ENCODE peak calls at places on chromosomes 12 and 14, in nine cellular contexts. One of them, this sample, is unnamed.

GRCh38 chr12:58405363-58405762 is 464.0 kb downstream of the ATP23 start:
- DNase-seq in choroid plexus epithelial cell: no peak
- DNase-seq in astrocyte of the cerebellum: no peak
- DNase-seq in ovary: no peak
- DNase-seq in heart left ventricle: no peak
- DNase-seq in thyroid gland: no peak
- DNase-seq in naive thymus-derived CD4-positive, alpha-beta T cell: no peak
- DNase-seq in A673: no peak
- DNase-seq in IMR-90: no peak
- DNase-seq in this sample: no peak

GRCh38 chr12:28024231-28024995 is 51.9 kb upstream of the PTHLH start:
- DNase-seq in choroid plexus epithelial cell: peak
- DNase-seq in astrocyte of the cerebellum: peak
- DNase-seq in ovary: no peak
- DNase-seq in heart left ventricle: no peak
- DNase-seq in thyroid gland: no peak
- DNase-seq in naive thymus-derived CD4-positive, alpha-beta T cell: no peak
- DNase-seq in A673: no peak
- DNase-seq in IMR-90: peak
- DNase-seq in this sample: peak

GRCh38 chr12:108629824-108630476 is 3.7 kb downstream of the SELPLG start:
- DNase-seq in choroid plexus epithelial cell: peak
- DNase-seq in astrocyte of the cerebellum: no peak
- DNase-seq in ovary: no peak
- DNase-seq in heart left ventricle: peak
- DNase-seq in thyroid gland: no peak
- DNase-seq in naive thymus-derived CD4-positive, alpha-beta T cell: peak
- DNase-seq in A673: no peak
- DNase-seq in IMR-90: peak
- DNase-seq in this sample: no peak

GRCh38 chr12:50579757-50580267 is 75.0 kb downstream of the DIP2B start:
- DNase-seq in choroid plexus epithelial cell: no peak
- DNase-seq in astrocyte of the cerebellum: no peak
- DNase-seq in ovary: no peak
- DNase-seq in heart left ventricle: no peak
- DNase-seq in thyroid gland: no peak
- DNase-seq in naive thymus-derived CD4-positive, alpha-beta T cell: no peak
- DNase-seq in A673: no peak
- DNase-seq in IMR-90: peak
- DNase-seq in this sample: peak

GRCh38 chr14:20412422-20412821 is 879 bp downstream of the TEP1 start:
- DNase-seq in choroid plexus epithelial cell: peak
- DNase-seq in astrocyte of the cerebellum: no peak
- DNase-seq in ovary: no peak
- DNase-seq in heart left ventricle: no peak
- DNase-seq in thyroid gland: no peak
- DNase-seq in naive thymus-derived CD4-positive, alpha-beta T cell: peak
- DNase-seq in A673: peak
- DNase-seq in IMR-90: no peak
- DNase-seq in this sample: no peak

GRCh38 chr12:52023182-52023975 is 16.6 kb downstream of the TAMALIN start:
- DNase-seq in choroid plexus epithelial cell: peak
- DNase-seq in astrocyte of the cerebellum: no peak
- DNase-seq in ovary: peak
- DNase-seq in heart left ventricle: peak
- DNase-seq in thyroid gland: peak
- DNase-seq in naive thymus-derived CD4-positive, alpha-beta T cell: peak
- DNase-seq in A673: peak
- DNase-seq in IMR-90: peak
- DNase-seq in this sample: no peak

GRCh38 chr12:43957732-43958131 is 121.9 kb downstream of the TMEM117 start:
- DNase-seq in choroid plexus epithelial cell: peak
- DNase-seq in astrocyte of the cerebellum: peak
- DNase-seq in ovary: no peak
- DNase-seq in heart left ventricle: no peak
- DNase-seq in thyroid gland: no peak
- DNase-seq in naive thymus-derived CD4-positive, alpha-beta T cell: no peak
- DNase-seq in A673: peak
- DNase-seq in IMR-90: peak
- DNase-seq in this sample: no peak

GRCh38 chr12:92745874-92746553 is 43.2 kb downstream of the PLEKHG7 start:
- DNase-seq in choroid plexus epithelial cell: peak
- DNase-seq in astrocyte of the cerebellum: peak
- DNase-seq in ovary: peak
- DNase-seq in heart left ventricle: peak
- DNase-seq in thyroid gland: peak
- DNase-seq in naive thymus-derived CD4-positive, alpha-beta T cell: no peak
- DNase-seq in A673: peak
- DNase-seq in IMR-90: peak
- DNase-seq in this sample: peak

GRCh38 chr14:96838449-96838848 is 41.3 kb downstream of the VRK1 start:
- DNase-seq in choroid plexus epithelial cell: no peak
- DNase-seq in astrocyte of the cerebellum: no peak
- DNase-seq in ovary: no peak
- DNase-seq in heart left ventricle: no peak
- DNase-seq in thyroid gland: no peak
- DNase-seq in naive thymus-derived CD4-positive, alpha-beta T cell: no peak
- DNase-seq in A673: no peak
- DNase-seq in IMR-90: no peak
- DNase-seq in this sample: no peak

GRCh38 chr12:48109424-48109823 is 3.5 kb upstream of the SENP1 start:
- DNase-seq in choroid plexus epithelial cell: no peak
- DNase-seq in astrocyte of the cerebellum: no peak
- DNase-seq in ovary: no peak
- DNase-seq in heart left ventricle: no peak
- DNase-seq in thyroid gland: no peak
- DNase-seq in naive thymus-derived CD4-positive, alpha-beta T cell: no peak
- DNase-seq in A673: no peak
- DNase-seq in IMR-90: no peak
- DNase-seq in this sample: no peak

GRCh38 chr12:69527506-69528272 is 57.5 kb downstream of the FRS2 start:
- DNase-seq in choroid plexus epithelial cell: peak
- DNase-seq in astrocyte of the cerebellum: peak
- DNase-seq in ovary: no peak
- DNase-seq in heart left ventricle: no peak
- DNase-seq in thyroid gland: no peak
- DNase-seq in naive thymus-derived CD4-positive, alpha-beta T cell: no peak
- DNase-seq in A673: no peak
- DNase-seq in IMR-90: peak
- DNase-seq in this sample: peak

GRCh38 chr14:73763396-73763795 is 49.2 kb upstream of the PNMA1 start:
- DNase-seq in choroid plexus epithelial cell: no peak
- DNase-seq in astrocyte of the cerebellum: no peak
- DNase-seq in ovary: no peak
- DNase-seq in heart left ventricle: no peak
- DNase-seq in thyroid gland: peak
- DNase-seq in naive thymus-derived CD4-positive, alpha-beta T cell: no peak
- DNase-seq in A673: no peak
- DNase-seq in IMR-90: no peak
- DNase-seq in this sample: no peak

GRCh38 chr14:101380940-101381339 is 180.4 kb upstream of the DIO3 start:
- DNase-seq in choroid plexus epithelial cell: no peak
- DNase-seq in astrocyte of the cerebellum: no peak
- DNase-seq in ovary: no peak
- DNase-seq in heart left ventricle: no peak
- DNase-seq in thyroid gland: no peak
- DNase-seq in naive thymus-derived CD4-positive, alpha-beta T cell: no peak
- DNase-seq in A673: no peak
- DNase-seq in IMR-90: no peak
- DNase-seq in this sample: no peak

GRCh38 chr14:34436118-34436905 is 25.7 kb downstream of the SPTSSA start:
- DNase-seq in choroid plexus epithelial cell: peak
- DNase-seq in astrocyte of the cerebellum: no peak
- DNase-seq in ovary: no peak
- DNase-seq in heart left ventricle: no peak
- DNase-seq in thyroid gland: no peak
- DNase-seq in naive thymus-derived CD4-positive, alpha-beta T cell: no peak
- DNase-seq in A673: no peak
- DNase-seq in IMR-90: peak
- DNase-seq in this sample: no peak

GRCh38 chr14:84592770-84593169 is 937.2 kb upstream of the FLRT2 start:
- DNase-seq in choroid plexus epithelial cell: no peak
- DNase-seq in astrocyte of the cerebellum: no peak
- DNase-seq in ovary: no peak
- DNase-seq in heart left ventricle: no peak
- DNase-seq in thyroid gland: no peak
- DNase-seq in naive thymus-derived CD4-positive, alpha-beta T cell: no peak
- DNase-seq in A673: no peak
- DNase-seq in IMR-90: no peak
- DNase-seq in this sample: no peak

GRCh38 chr14:58149196-58149595 is 2.8 kb downstream of the ARMH4 start:
- DNase-seq in choroid plexus epithelial cell: no peak
- DNase-seq in astrocyte of the cerebellum: no peak
- DNase-seq in ovary: no peak
- DNase-seq in heart left ventricle: no peak
- DNase-seq in thyroid gland: no peak
- DNase-seq in naive thymus-derived CD4-positive, alpha-beta T cell: no peak
- DNase-seq in A673: no peak
- DNase-seq in IMR-90: no peak
- DNase-seq in this sample: no peak

GRCh38 chr12:57218030-57218853 is 1.6 kb downstream of the NXPH4 start:
- DNase-seq in choroid plexus epithelial cell: no peak
- DNase-seq in astrocyte of the cerebellum: no peak
- DNase-seq in ovary: no peak
- DNase-seq in heart left ventricle: no peak
- DNase-seq in thyroid gland: no peak
- DNase-seq in naive thymus-derived CD4-positive, alpha-beta T cell: no peak
- DNase-seq in A673: no peak
- DNase-seq in IMR-90: peak
- DNase-seq in this sample: no peak
- H3K4me3 ChIP-seq in choroid plexus epithelial cell: no peak
- H3K4me3 ChIP-seq in astrocyte of the cerebellum: no peak
- H3K4me3 ChIP-seq in ovary: no peak
- H3K4me3 ChIP-seq in heart left ventricle: no peak
- H3K4me3 ChIP-seq in thyroid gland: no peak
- H3K4me3 ChIP-seq in naive thymus-derived CD4-positive, alpha-beta T cell: no peak
- H3K4me3 ChIP-seq in A673: no peak
- H3K4me3 ChIP-seq in IMR-90: no peak
- H3K4me3 ChIP-seq in this sample: no peak

GRCh38 chr12:53624956-53625355 is 1.2 kb downstream of the ATF7 start:
- DNase-seq in choroid plexus epithelial cell: peak
- DNase-seq in astrocyte of the cerebellum: no peak
- DNase-seq in ovary: no peak
- DNase-seq in heart left ventricle: no peak
- DNase-seq in thyroid gland: no peak
- DNase-seq in naive thymus-derived CD4-positive, alpha-beta T cell: no peak
- DNase-seq in A673: no peak
- DNase-seq in IMR-90: no peak
- DNase-seq in this sample: no peak

GRCh38 chr12:53623526-53623925 is 2.7 kb downstream of the ATF7 start:
- DNase-seq in choroid plexus epithelial cell: peak
- DNase-seq in astrocyte of the cerebellum: peak
- DNase-seq in ovary: no peak
- DNase-seq in heart left ventricle: no peak
- DNase-seq in thyroid gland: no peak
- DNase-seq in naive thymus-derived CD4-positive, alpha-beta T cell: no peak
- DNase-seq in A673: peak
- DNase-seq in IMR-90: peak
- DNase-seq in this sample: no peak

GRCh38 chr12:53624453-53624852 is 1.7 kb downstream of the ATF7 start:
- DNase-seq in choroid plexus epithelial cell: peak
- DNase-seq in astrocyte of the cerebellum: no peak
- DNase-seq in ovary: no peak
- DNase-seq in heart left ventricle: no peak
- DNase-seq in thyroid gland: no peak
- DNase-seq in naive thymus-derived CD4-positive, alpha-beta T cell: no peak
- DNase-seq in A673: no peak
- DNase-seq in IMR-90: peak
- DNase-seq in this sample: no peak

GRCh38 chr12:53622724-53623123 is 3.5 kb downstream of the ATF7 start:
- DNase-seq in choroid plexus epithelial cell: no peak
- DNase-seq in astrocyte of the cerebellum: no peak
- DNase-seq in ovary: no peak
- DNase-seq in heart left ventricle: no peak
- DNase-seq in thyroid gland: no peak
- DNase-seq in naive thymus-derived CD4-positive, alpha-beta T cell: no peak
- DNase-seq in A673: no peak
- DNase-seq in IMR-90: no peak
- DNase-seq in this sample: no peak

GRCh38 chr12:53623986-53624385 is 2.2 kb downstream of the ATF7 start:
- DNase-seq in choroid plexus epithelial cell: peak
- DNase-seq in astrocyte of the cerebellum: peak
- DNase-seq in ovary: no peak
- DNase-seq in heart left ventricle: no peak
- DNase-seq in thyroid gland: peak
- DNase-seq in naive thymus-derived CD4-positive, alpha-beta T cell: no peak
- DNase-seq in A673: peak
- DNase-seq in IMR-90: peak
- DNase-seq in this sample: no peak
- H3K4me3 ChIP-seq in choroid plexus epithelial cell: peak
- H3K4me3 ChIP-seq in astrocyte of the cerebellum: peak
- H3K4me3 ChIP-seq in ovary: peak
- H3K4me3 ChIP-seq in heart left ventricle: peak
- H3K4me3 ChIP-seq in thyroid gland: peak
- H3K4me3 ChIP-seq in naive thymus-derived CD4-positive, alpha-beta T cell: peak
- H3K4me3 ChIP-seq in A673: peak
- H3K4me3 ChIP-seq in IMR-90: no peak
- H3K4me3 ChIP-seq in this sample: peak

GRCh38 chr14:90362558-90362896 is 30.8 kb upstream of the NRDE2 start:
- DNase-seq in choroid plexus epithelial cell: no peak
- DNase-seq in astrocyte of the cerebellum: no peak
- DNase-seq in ovary: no peak
- DNase-seq in heart left ventricle: no peak
- DNase-seq in thyroid gland: no peak
- DNase-seq in naive thymus-derived CD4-positive, alpha-beta T cell: no peak
- DNase-seq in A673: no peak
- DNase-seq in IMR-90: no peak
- DNase-seq in this sample: no peak
- H3K4me3 ChIP-seq in choroid plexus epithelial cell: no peak
- H3K4me3 ChIP-seq in astrocyte of the cerebellum: no peak
- H3K4me3 ChIP-seq in ovary: no peak
- H3K4me3 ChIP-seq in heart left ventricle: no peak
- H3K4me3 ChIP-seq in thyroid gland: no peak
- H3K4me3 ChIP-seq in naive thymus-derived CD4-positive, alpha-beta T cell: no peak
- H3K4me3 ChIP-seq in A673: no peak
- H3K4me3 ChIP-seq in IMR-90: no peak
- H3K4me3 ChIP-seq in this sample: no peak

GRCh38 chr12:123445388-123446344 is 9.2 kb upstream of the RILPL2 start:
- DNase-seq in choroid plexus epithelial cell: peak
- DNase-seq in astrocyte of the cerebellum: no peak
- DNase-seq in ovary: no peak
- DNase-seq in heart left ventricle: peak
- DNase-seq in thyroid gland: peak
- DNase-seq in naive thymus-derived CD4-positive, alpha-beta T cell: no peak
- DNase-seq in A673: no peak
- DNase-seq in IMR-90: peak
- DNase-seq in this sample: no peak
- H3K4me3 ChIP-seq in choroid plexus epithelial cell: no peak
- H3K4me3 ChIP-seq in astrocyte of the cerebellum: no peak
- H3K4me3 ChIP-seq in ovary: no peak
- H3K4me3 ChIP-seq in heart left ventricle: no peak
- H3K4me3 ChIP-seq in thyroid gland: no peak
- H3K4me3 ChIP-seq in naive thymus-derived CD4-positive, alpha-beta T cell: no peak
- H3K4me3 ChIP-seq in A673: no peak
- H3K4me3 ChIP-seq in IMR-90: no peak
- H3K4me3 ChIP-seq in this sample: no peak